ENCODE peak calls at places on chromosome 22, in seven cellular contexts. Z is lower leg skin, I is heart right ventricle, F is esophagus squamous epithelium, C is GM23248, U is dorsolateral prefrontal cortex, X is left lung. D is an unnamed sample.

GRCh38 chr22:26086359-26086758 is 82.9 kb upstream of the SEZ6L start:
- DNase-seq in I (no peak), Z (no peak), U (no peak), C (peak), X (no peak), F (no peak), D (no peak)

GRCh38 chr22:21951931-21952465 is 650 bp downstream of the PPM1F start:
- DNase-seq in I (no peak), F (no peak), Z (no peak), U (no peak), C (peak), X (peak), D (peak)

GRCh38 chr22:48574776-48575566 is 1252.7 kb downstream of the BRD1 start:
- DNase-seq in Z (no peak), X (peak), F (no peak), U (no peak), C (peak), I (no peak), D (peak)

GRCh38 chr22:19130959-19131684 is at the start of gene TSSK2:
- DNase-seq in F (no peak), U (no peak), I (no peak), Z (no peak), C (no peak), X (no peak), D (no peak)

GRCh38 chr22:26169312-26170111 is at the start of gene SEZ6L:
- DNase-seq in X (peak), I (peak), F (no peak), Z (no peak), C (peak), U (peak), D (no peak)

GRCh38 chr22:19488285-19488684 is 8.6 kb downstream of the CDC45 start:
- DNase-seq in I (no peak), U (no peak), F (no peak), C (no peak), Z (no peak), X (no peak), D (no peak)

GRCh38 chr22:33057363-33057995 is 702 bp downstream of the SYN3 start:
- DNase-seq in Z (no peak), F (no peak), X (no peak), C (no peak), U (no peak), I (no peak), D (no peak)

GRCh38 chr22:23882370-23882769 is 11.8 kb upstream of the MIF start:
- DNase-seq in I (no peak), X (no peak), C (no peak), F (no peak), Z (no peak), U (no peak), D (no peak)

GRCh38 chr22:47059701-47060161 is 297.3 kb downstream of the TBC1D22A start:
- DNase-seq in U (no peak), X (no peak), Z (no peak), C (no peak), I (no peak), F (no peak), D (peak)

GRCh38 chr22:34886812-34887211 is 179.1 kb upstream of the ISX start:
- DNase-seq in I (no peak), U (no peak), F (no peak), Z (no peak), C (no peak), X (no peak), D (peak)

GRCh38 chr22:34973016-34973415 is 92.9 kb upstream of the ISX start:
- DNase-seq in F (no peak), C (no peak), U (no peak), X (no peak), Z (no peak), I (no peak), D (peak)

GRCh38 chr22:33105501-33105911 is 47.3 kb upstream of the SYN3 start:
- DNase-seq in I (no peak), U (peak), F (no peak), X (no peak), C (peak), Z (peak), D (peak)

GRCh38 chr22:31893460-31893859 is 50.9 kb upstream of the YWHAH start:
- DNase-seq in I (no peak), U (peak), X (no peak), F (no peak), C (no peak), Z (no peak), D (no peak)
- H3K4me3 ChIP-seq in I (no peak), U (peak), X (no peak), F (no peak), C (no peak), Z (no peak), D (no peak)

DNA sequence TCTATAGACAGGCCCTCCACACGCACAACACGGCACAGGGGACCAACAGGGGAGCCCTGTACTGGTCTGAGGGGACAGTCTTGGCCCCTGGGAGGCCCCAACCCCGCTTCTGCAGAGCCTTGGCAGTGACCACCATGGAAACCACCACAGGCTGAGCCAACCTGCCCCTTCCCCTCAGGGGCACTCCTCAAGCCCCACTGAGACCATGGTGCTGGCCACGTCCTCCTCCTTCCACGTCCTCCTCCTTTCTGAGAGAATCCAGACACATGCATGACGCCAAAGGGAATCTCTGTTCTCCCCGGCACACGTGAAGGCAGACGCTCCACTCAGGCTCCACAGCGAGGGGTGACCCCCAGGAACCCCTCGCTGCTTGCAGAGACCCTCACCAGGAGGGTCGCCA is 2.7 kb downstream of the BRD1 start:
- DNase-seq in C (no peak), X (no peak), U (no peak), Z (no peak), I (no peak), F (no peak), D (no peak)
- H3K4me3 ChIP-seq in C (peak), X (no peak), U (no peak), Z (no peak), I (no peak), F (peak), D (peak)

GRCh38 chr22:20920881-20921203 is 3.6 kb downstream of the CRKL start:
- DNase-seq in C (no peak), X (no peak), F (no peak), I (no peak), Z (no peak), U (no peak), D (no peak)
- H3K4me3 ChIP-seq in C (peak), X (no peak), F (peak), I (no peak), Z (peak), U (peak), D (peak)

GRCh38 chr22:28802595-28803087 is 2.3 kb upstream of the XBP1 start:
- DNase-seq in C (peak), F (no peak), U (no peak), I (no peak), Z (no peak), X (no peak), D (no peak)
- H3K4me3 ChIP-seq in C (peak), F (no peak), U (no peak), I (no peak), Z (no peak), X (no peak), D (no peak)

GRCh38 chr22:37912171-37912570 is 6.1 kb downstream of the MICALL1 start:
- DNase-seq in F (no peak), C (no peak), X (no peak), Z (no peak), I (no peak), U (no peak), D (no peak)

GRCh38 chr22:37911273-37911672 is 5.2 kb downstream of the MICALL1 start:
- DNase-seq in I (no peak), U (no peak), X (no peak), Z (no peak), F (no peak), C (no peak), D (no peak)

GRCh38 chr22:37911697-37912096 is 5.6 kb downstream of the MICALL1 start:
- DNase-seq in F (no peak), C (no peak), I (no peak), U (no peak), Z (no peak), X (no peak), D (no peak)

GRCh38 chr22:37910863-37911262 is 4.8 kb downstream of the MICALL1 start:
- DNase-seq in F (no peak), C (no peak), U (no peak), I (no peak), Z (no peak), X (no peak), D (no peak)

GRCh38 chr22:37909756-37910155 is 3.7 kb downstream of the MICALL1 start:
- DNase-seq in C (peak), X (no peak), F (no peak), I (no peak), Z (no peak), U (no peak), D (peak)
- H3K4me3 ChIP-seq in C (no peak), X (no peak), F (peak), I (no peak), Z (no peak), U (no peak), D (peak)

GRCh38 chr22:38503021-38503420 is 3.1 kb downstream of the DDX17 start:
- DNase-seq in F (no peak), Z (no peak), C (no peak), U (no peak), I (no peak), X (no peak), D (no peak)
- H3K4me3 ChIP-seq in F (peak), Z (no peak), C (peak), U (peak), I (peak), X (peak), D (peak)

GRCh38 chr22:41369837-41370236 is 11.9 kb upstream of the TEF start:
- DNase-seq in U (no peak), Z (no peak), X (no peak), F (no peak), I (no peak), C (no peak), D (no peak)
- H3K4me3 ChIP-seq in U (peak), Z (no peak), X (no peak), F (no peak), I (no peak), C (no peak), D (no peak)

DNA sequence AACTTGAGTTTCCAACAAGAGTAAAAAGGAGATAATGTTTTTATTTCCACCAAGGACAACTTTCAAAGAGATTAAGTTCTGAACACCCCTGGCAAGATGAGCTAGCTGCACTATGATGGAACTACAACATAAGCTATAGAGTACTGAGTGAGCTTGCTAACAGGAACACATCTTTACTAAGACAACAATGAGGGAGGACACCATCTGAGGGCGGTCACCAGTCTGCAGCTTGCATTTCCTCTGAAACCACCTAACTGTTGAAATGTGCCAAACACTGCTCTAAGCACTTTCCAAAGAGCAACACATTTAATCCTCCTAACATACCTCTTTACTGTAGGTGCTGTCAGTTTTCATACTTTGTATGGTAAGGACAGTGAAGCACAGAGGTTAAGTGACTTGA is 68.4 kb downstream of the TCF20 start:
- DNase-seq in F (no peak), X (no peak), Z (no peak), I (no peak), C (no peak), U (no peak), D (no peak)
- H3K4me3 ChIP-seq in F (no peak), X (no peak), Z (no peak), I (no peak), C (no peak), U (no peak), D (no peak)

D was measured in AG10803.